ENCODE peak calls at places on chromosomes 13 and 19, in ten cellular contexts. S is H1, Q is IMR-90, D is thoracic aorta, V is endodermal cell, F is OCI-LY7, P is right atrium auricular region, E is mammary epithelial cell, M is GM12878, O is GM23338. Z is an unnamed sample.

GRCh38 chr13:35481777-35482176 is 5.3 kb upstream of the MAB21L1 start:
- DNase-seq in S (no peak), Q (no peak), D (no peak), V (no peak), F (no peak), P (no peak), E (no peak), M (no peak), O (no peak), Z (no peak)

GRCh38 chr13:95452376-95452775 is 100.1 kb upstream of the CLDN10 start:
- DNase-seq in S (no peak), Q (no peak), D (no peak), V (no peak), F (no peak), P (no peak), E (no peak), M (no peak), O (no peak), Z (no peak)

GRCh38 chr19:39919976-39920375 is 14.5 kb downstream of the FCGBP start:
- DNase-seq in S (no peak), Q (no peak), D (no peak), V (no peak), F (no peak), P (no peak), E (no peak), M (no peak), O (no peak), Z (no peak)

GRCh38 chr19:39996218-39996810 is 546 bp upstream of the ZNF546 start:
- DNase-seq in S (no peak), Q (peak), D (no peak), V (no peak), F (peak), P (no peak), E (peak), M (peak), O (no peak), Z (no peak)

GRCh38 chr13:101903890-101904289 is 451.4 kb downstream of the ITGBL1 start:
- DNase-seq in S (no peak), Q (no peak), D (no peak), V (no peak), F (no peak), P (no peak), E (no peak), M (no peak), O (no peak), Z (no peak)

GRCh38 chr19:10270180-10270615 is 722 bp upstream of the ICAM1 start:
- DNase-seq in S (no peak), Q (no peak), D (no peak), V (peak), F (no peak), P (peak), E (no peak), M (no peak), O (peak), Z (peak)

GRCh38 chr19:1251503-1252220 is 3.3 kb downstream of the MIDN start:
- DNase-seq in S (no peak), Q (no peak), D (no peak), V (peak), F (peak), P (no peak), E (no peak), M (no peak), O (no peak), Z (peak)

GRCh38 chr13:39417643-39418042 is 185.3 kb downstream of the LHFPL6 start:
- DNase-seq in S (peak), Q (peak), D (no peak), V (peak), F (no peak), P (no peak), E (peak), M (no peak), O (peak), Z (no peak)

GRCh38 chr19:17873661-17874422 is 2.1 kb downstream of the SLC5A5 start:
- DNase-seq in S (no peak), Q (no peak), D (no peak), V (peak), F (peak), P (no peak), E (peak), M (no peak), O (peak), Z (peak)

GRCh38 chr13:85347251-85347650 is 452.0 kb downstream of the SLITRK6 start:
- DNase-seq in S (no peak), Q (peak), D (no peak), V (no peak), F (no peak), P (no peak), E (peak), M (no peak), O (no peak), Z (no peak)

GRCh38 chr13:20691616-20692015 is 11.9 kb upstream of the IL17D start:
- DNase-seq in S (no peak), Q (no peak), D (no peak), V (no peak), F (no peak), P (no peak), E (no peak), M (no peak), O (no peak), Z (no peak)

GRCh38 chr19:4583961-4584669 is 24.6 kb upstream of the SEMA6B start:
- DNase-seq in S (no peak), Q (no peak), D (no peak), V (peak), F (peak), P (no peak), E (peak), M (no peak), O (peak), Z (peak)

GRCh38 chr19:28878862-28879566 is 333.9 kb downstream of the UQCRFS1 start:
- DNase-seq in S (peak), Q (peak), D (peak), V (peak), F (peak), P (peak), E (peak), M (no peak), O (peak), Z (no peak)

GRCh38 chr19:49489601-49490167 is 2.3 kb downstream of the RPL13A start:
- DNase-seq in S (no peak), Q (no peak), D (no peak), V (no peak), F (peak), P (no peak), E (no peak), M (no peak), O (no peak), Z (no peak)
- H3K4me3 ChIP-seq in S (peak), Q (peak), D (peak), V (peak), F (peak), P (peak), E (peak), M (peak), O (peak), Z (peak)

GRCh38 chr19:29878973-29879654 is 62.9 kb upstream of the URI1 start:
- DNase-seq in S (no peak), Q (peak), D (no peak), V (peak), F (peak), P (no peak), E (peak), M (no peak), O (peak), Z (no peak)
- TF ChIP-seq CTCF in S (no peak), Q (no peak), D (no peak), V (no peak), F (no peak), P (no peak), E (no peak), M (no peak), O (no peak), Z (no peak)

DNA sequence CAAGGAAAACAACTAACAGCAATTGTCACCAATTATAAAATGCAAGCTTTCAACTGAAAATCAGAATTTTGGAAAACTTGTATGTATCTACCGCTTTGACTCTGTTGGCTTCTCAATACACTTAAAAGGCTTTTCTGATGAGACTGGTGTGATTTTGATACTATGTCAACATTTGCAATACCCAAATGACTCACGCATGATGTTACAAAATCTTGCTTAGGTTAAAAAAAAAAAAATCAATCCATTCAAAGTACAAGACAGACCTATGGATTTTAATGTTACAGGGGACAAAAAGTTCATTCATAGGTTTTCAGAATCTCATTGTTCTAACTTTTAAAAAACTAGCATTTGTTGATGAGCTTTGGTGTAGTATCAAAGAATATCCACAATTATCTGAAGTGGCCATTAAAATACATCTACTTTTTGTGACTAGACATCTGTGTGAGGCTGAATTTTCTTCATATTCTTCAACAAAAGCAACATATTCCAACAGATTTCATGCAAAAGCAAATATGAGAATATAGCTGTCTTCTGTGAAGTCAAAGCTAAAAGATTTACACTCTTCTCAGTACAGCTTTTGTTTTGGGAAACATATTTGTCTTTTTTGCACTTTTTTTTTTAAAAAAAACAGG is 10.7 kb downstream of the ELF1 start:
- DNase-seq in S (no peak), Q (peak), D (no peak), V (no peak), F (no peak), P (no peak), E (peak), M (no peak), O (no peak), Z (peak)
- H3K4me3 ChIP-seq in S (no peak), Q (no peak), D (no peak), V (no peak), F (peak), P (no peak), E (no peak), M (peak), O (no peak), Z (peak)

GRCh38 chr13:45909724-45910123 is 58.2 kb upstream of the SIAH3 start:
- DNase-seq in S (no peak), Q (no peak), D (no peak), V (no peak), F (no peak), P (no peak), E (no peak), M (no peak), O (no peak), Z (no peak)
- TF ChIP-seq CTCF in S (no peak), Q (no peak), D (no peak), V (no peak), F (no peak), P (no peak), E (no peak), M (no peak), O (no peak), Z (no peak)

DNA sequence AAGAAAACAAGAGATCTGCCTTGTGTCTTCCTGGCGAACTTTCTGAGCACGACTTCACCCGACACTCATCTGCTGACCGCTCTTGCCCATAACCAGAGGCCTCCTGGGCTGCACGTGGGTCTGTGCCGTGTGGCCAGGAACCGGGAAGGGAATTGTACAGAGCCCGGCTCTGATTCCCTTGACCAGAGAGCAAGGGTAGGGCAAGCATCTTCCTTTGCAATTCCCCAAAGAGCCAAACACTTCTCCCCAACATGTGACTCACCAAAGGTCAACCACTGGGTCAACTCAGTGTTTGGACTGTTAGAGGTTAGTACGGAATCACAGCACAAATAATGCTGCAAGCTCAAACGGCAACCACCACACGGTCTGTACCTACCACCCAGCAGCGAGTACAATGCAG is 48.9 kb downstream of the KLF2 start:
- DNase-seq in S (no peak), Q (peak), D (no peak), V (no peak), F (no peak), P (no peak), E (no peak), M (no peak), O (no peak), Z (no peak)
- H3K4me3 ChIP-seq in S (no peak), Q (no peak), D (no peak), V (no peak), F (no peak), P (no peak), E (no peak), M (no peak), O (no peak), Z (no peak)

DNA sequence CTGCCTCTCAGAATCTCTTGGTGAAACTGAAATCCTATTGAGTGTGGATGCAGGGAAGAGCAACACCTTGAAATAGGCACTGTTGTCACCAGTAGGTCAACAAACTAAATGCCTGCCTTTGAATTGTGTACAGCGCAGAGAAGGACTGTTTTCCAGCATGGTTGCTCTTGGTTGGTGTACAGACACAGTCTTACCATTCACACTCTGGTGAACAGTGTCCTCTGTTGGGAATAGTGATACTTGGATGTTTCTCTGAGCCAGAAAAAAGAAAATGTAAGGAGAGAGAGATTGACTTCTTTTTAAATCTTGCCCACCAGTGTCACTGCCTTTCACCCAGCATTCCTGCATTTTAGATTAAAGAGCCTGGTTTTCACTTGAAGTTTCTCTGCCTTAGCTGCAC is 179.7 kb downstream of the STK24 start:
- DNase-seq in S (no peak), Q (peak), D (no peak), V (no peak), F (no peak), P (no peak), E (no peak), M (no peak), O (no peak), Z (no peak)
- TF ChIP-seq CTCF in S (no peak), Q (peak), D (no peak), V (no peak), F (no peak), P (peak), E (peak), M (peak), O (no peak), Z (no peak)

DNA sequence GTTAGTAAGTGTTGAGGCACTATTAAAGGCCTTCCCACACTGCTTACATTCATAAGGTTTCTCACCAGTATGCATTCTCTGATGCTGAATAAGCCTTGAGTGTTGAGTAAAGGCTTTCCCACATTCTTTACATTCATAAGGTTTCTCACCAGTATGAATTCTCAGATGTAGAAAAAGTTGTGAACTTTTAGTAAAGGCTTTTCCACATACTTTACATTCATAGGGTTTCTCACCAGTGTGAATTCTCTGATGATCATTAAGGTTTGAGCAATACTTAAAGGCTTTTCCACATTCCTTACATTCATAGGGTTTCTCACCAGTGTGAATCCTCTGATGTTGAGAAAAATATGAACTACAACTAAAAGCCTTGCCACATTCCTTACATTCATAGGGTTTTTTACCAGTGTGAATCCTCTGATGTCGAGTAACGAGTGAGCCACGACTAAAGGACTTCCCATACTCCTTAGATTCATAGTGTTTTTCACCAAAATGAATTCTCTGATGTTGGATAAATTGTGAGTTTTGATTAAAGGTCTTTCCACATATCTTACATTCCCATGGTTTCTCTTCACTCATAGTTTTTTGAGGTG is 24.2 kb downstream of the ZNF829 start:
- DNase-seq in S (no peak), Q (no peak), D (no peak), V (no peak), F (no peak), P (no peak), E (no peak), M (no peak), O (peak), Z (no peak)
- H3K4me3 ChIP-seq in S (no peak), Q (no peak), D (peak), V (peak), F (no peak), P (no peak), E (no peak), M (peak), O (no peak), Z (no peak)

GRCh38 chr19:45200614-45201013 is 22.0 kb downstream of the BLOC1S3 start:
- DNase-seq in S (no peak), Q (peak), D (no peak), V (peak), F (no peak), P (no peak), E (peak), M (no peak), O (peak), Z (no peak)
- TF ChIP-seq CTCF in S (peak), Q (peak), D (no peak), V (peak), F (peak), P (peak), E (peak), M (no peak), O (peak), Z (no peak)